ENCODE peak calls at places on chromosomes 2 and 18, in five cellular contexts. X, Y, R, B and L are unnamed samples.
A peak's percentile ranks its signal among the peaks of the same experiment; 100 is the strongest.

GRCh38 chr2:48114256-48114655 is 208.0 kb upstream of the FBXO11 start:
- DNase-seq in R (no peak), X (peak; percentile 92), B (peak; percentile 94), Y (no peak), L (peak; percentile 32)

GRCh38 chr2:237876951-237877491 is 17.6 kb downstream of the RAMP1 start:
- DNase-seq in B (no peak), X (no peak), Y (no peak), R (no peak), L (no peak)

GRCh38 chr2:238903141-238903540 is 55.3 kb downstream of the TWIST2 start:
- DNase-seq in X (no peak), R (no peak), B (no peak), Y (no peak), L (no peak)

GRCh38 chr2:133421516-133422324 is 146.5 kb downstream of the NCKAP5 start:
- DNase-seq in B (peak; percentile 37), Y (no peak), X (peak; percentile 37), R (peak; percentile 8), L (peak; percentile 61)

GRCh38 chr2:130388221-130388907 is 32.5 kb downstream of the PTPN18 start:
- DNase-seq in X (no peak), Y (no peak), R (no peak), B (no peak), L (no peak)

GRCh38 chr2:20796374-20796791 is 26.5 kb downstream of the LDAH start:
- DNase-seq in B (peak; percentile 87), X (peak; percentile 25), Y (no peak), R (no peak), L (no peak)

GRCh38 chr2:97950329-97951154 is 45.2 kb downstream of the TMEM131 start:
- DNase-seq in Y (no peak), X (peak; percentile 79), B (peak; percentile 93), R (no peak), L (peak; percentile 84)

GRCh38 chr2:100581265-100581612 is 18.4 kb downstream of the PDCL3 start:
- DNase-seq in R (no peak), X (no peak), B (no peak), Y (no peak), L (no peak)

GRCh38 chr2:217261452-217261851 is 401.6 kb upstream of the TNP1 start:
- DNase-seq in R (no peak), X (no peak), B (peak; percentile 94), Y (no peak), L (no peak)

GRCh38 chr2:128374001-128374710 is 55.5 kb upstream of the HS6ST1 start:
- DNase-seq in B (peak; percentile 96), X (peak; percentile 87), Y (no peak), R (no peak), L (peak; percentile 80)

GRCh38 chr2:29084561-29084960 is 10.2 kb upstream of the PCARE start:
- DNase-seq in X (no peak), B (no peak), Y (no peak), R (no peak), L (no peak)

GRCh38 chr18:79488311-79489047 is 92.7 kb downstream of the NFATC1 start:
- DNase-seq in X (no peak), Y (no peak), B (no peak), R (no peak), L (no peak)

GRCh38 chr2:241386519-241386918 is 30.4 kb downstream of the FARP2 start:
- DNase-seq in X (no peak), B (no peak), R (peak; percentile 21), Y (no peak), L (no peak)